ENCODE peak calls at places on chromosomes 3 and 15, in eight cellular contexts. L is AG09319; M is astrocyte of the spinal cord; Y is left ventricle myocardium inferior; J is AG09309; F is fibroblast of the aortic adventitia; G is CD8-positive, alpha-beta T cell; Z is GM13977. C is an unnamed sample.

GRCh38 chr3:51538115-51538458 is 432 bp upstream of the RAD54L2 start:
- DNase-seq in L (no peak), M (no peak), Y (no peak), J (no peak), F (no peak), G (peak), Z (peak), C (no peak)

GRCh38 chr15:42136513-42136912 is 19.9 kb downstream of the PLA2G4F start:
- DNase-seq in L (no peak), M (no peak), Y (no peak), J (no peak), F (no peak), G (no peak), Z (no peak), C (no peak)

GRCh38 chr15:77002954-77003912 is 8.3 kb downstream of the PSTPIP1 start:
- DNase-seq in L (no peak), M (no peak), Y (peak), J (no peak), F (no peak), G (peak), Z (peak), C (no peak)

GRCh38 chr3:47288966-47289910 is 6.5 kb downstream of the KLHL18 start:
- DNase-seq in L (no peak), M (no peak), Y (no peak), J (no peak), F (peak), G (no peak), Z (no peak), C (no peak)

GRCh38 chr3:128697336-128697735 is 28.6 kb upstream of the RAB7A start:
- DNase-seq in L (no peak), M (no peak), Y (no peak), J (no peak), F (no peak), G (no peak), Z (no peak), C (no peak)

GRCh38 chr3:10187295-10187876 is 22.7 kb downstream of the IRAK2 start:
- DNase-seq in L (no peak), M (no peak), Y (no peak), J (no peak), F (no peak), G (no peak), Z (no peak), C (no peak)

GRCh38 chr3:69033470-69033869 is 18.7 kb downstream of the TMF1 start:
- DNase-seq in L (no peak), M (peak), Y (no peak), J (no peak), F (peak), G (no peak), Z (no peak), C (no peak)

GRCh38 chr3:4852780-4853748 is 126.2 kb upstream of the BHLHE40 start:
- DNase-seq in L (no peak), M (peak), Y (no peak), J (no peak), F (peak), G (no peak), Z (no peak), C (no peak)

GRCh38 chr15:100902436-100903190 is 16.5 kb upstream of the LRRK1 start:
- DNase-seq in L (peak), M (peak), Y (peak), J (peak), F (peak), G (no peak), Z (no peak), C (peak)

GRCh38 chr3:123750659-123751420 is 133.3 kb downstream of the MYLK start:
- DNase-seq in L (no peak), M (peak), Y (no peak), J (peak), F (peak), G (no peak), Z (no peak), C (no peak)

GRCh38 chr3:100075731-100076543 is 38.4 kb downstream of the FILIP1L start:
- DNase-seq in L (no peak), M (no peak), Y (no peak), J (no peak), F (no peak), G (no peak), Z (no peak), C (no peak)

GRCh38 chr3:64184621-64185020 is 40.6 kb downstream of the PRICKLE2 start:
- DNase-seq in L (no peak), M (peak), Y (no peak), J (no peak), F (peak), G (no peak), Z (no peak), C (no peak)

GRCh38 chr3:58281069-58281468 is 25.0 kb upstream of the RPP14 start:
- DNase-seq in L (no peak), M (no peak), Y (no peak), J (no peak), F (no peak), G (no peak), Z (no peak), C (no peak)

GRCh38 chr3:184321666-184322065 is 7.3 kb downstream of the EIF4G1 start:
- DNase-seq in L (no peak), M (no peak), Y (no peak), J (no peak), F (no peak), G (no peak), Z (no peak), C (no peak)

GRCh38 chr15:31357148-31357547 is 30.5 kb downstream of the KLF13 start:
- DNase-seq in L (no peak), M (no peak), Y (no peak), J (no peak), F (no peak), G (no peak), Z (no peak), C (no peak)

GRCh38 chr3:66037330-66037985 is 1.3 kb downstream of the MAGI1 start:
- DNase-seq in L (no peak), M (peak), Y (peak), J (no peak), F (peak), G (no peak), Z (peak), C (no peak)

GRCh38 chr3:188000361-188000861 is 153.5 kb upstream of the LPP start:
- DNase-seq in L (no peak), M (no peak), Y (no peak), J (no peak), F (no peak), G (peak), Z (no peak), C (no peak)

GRCh38 chr3:37795431-37796061 is 66.1 kb upstream of the CTDSPL start:
- DNase-seq in L (no peak), M (no peak), Y (no peak), J (no peak), F (no peak), G (no peak), Z (no peak), C (no peak)

GRCh38 chr3:107432013-107432515 is 54.8 kb downstream of the CCDC54 start:
- DNase-seq in L (no peak), M (no peak), Y (no peak), J (no peak), F (peak), G (no peak), Z (no peak), C (no peak)

GRCh38 chr15:45456212-45457106 is 66.1 kb downstream of the SLC30A4 start:
- DNase-seq in L (peak), M (peak), Y (no peak), J (peak), F (peak), G (peak), Z (peak), C (peak)

GRCh38 chr15:77815015-77815414 is 182.3 kb upstream of the LINGO1 start:
- DNase-seq in L (no peak), M (no peak), Y (no peak), J (no peak), F (no peak), G (no peak), Z (no peak), C (no peak)

GRCh38 chr15:39710681-39711080 is 72.0 kb downstream of the FSIP1 start:
- DNase-seq in L (no peak), M (no peak), Y (no peak), J (no peak), F (peak), G (no peak), Z (no peak), C (no peak)

GRCh38 chr15:101731746-101732145 is 7.5 kb upstream of the TARS3 start:
- DNase-seq in L (no peak), M (no peak), Y (no peak), J (no peak), F (no peak), G (no peak), Z (no peak), C (no peak)

GRCh38 chr3:9828801-9829755 is 14.7 kb downstream of the RPUSD3 start:
- DNase-seq in L (no peak), M (no peak), Y (no peak), J (no peak), F (no peak), G (no peak), Z (no peak), C (no peak)

GRCh38 chr15:35305906-35306305 is 220.8 kb upstream of the NANOGP8 start:
- DNase-seq in L (no peak), M (peak), Y (no peak), J (no peak), F (peak), G (no peak), Z (no peak), C (peak)

GRCh38 chr15:101277038-101277822 is at the start of gene SELENOS:
- DNase-seq in L (peak), M (peak), Y (peak), J (no peak), F (peak), G (peak), Z (peak), C (no peak)

GRCh38 chr3:22231061-22231460 is 480.1 kb upstream of the ZNF385D start:
- DNase-seq in L (no peak), M (peak), Y (no peak), J (no peak), F (no peak), G (no peak), Z (no peak), C (no peak)

GRCh38 chr3:192923731-192924130 is 6.1 kb upstream of the MB21D2 start:
- DNase-seq in L (no peak), M (no peak), Y (no peak), J (no peak), F (no peak), G (no peak), Z (no peak), C (no peak)

GRCh38 chr3:52705438-52705687 is 228 bp downstream of the GLT8D1 start:
- DNase-seq in L (no peak), M (no peak), Y (no peak), J (no peak), F (no peak), G (no peak), Z (no peak), C (no peak)

GRCh38 chr15:101250931-101251829 is 668 bp downstream of the CHSY1 start:
- DNase-seq in L (no peak), M (no peak), Y (no peak), J (no peak), F (no peak), G (peak), Z (peak), C (no peak)

GRCh38 chr15:52094811-52095584 is 17.6 kb downstream of the BCL2L10 start:
- DNase-seq in L (no peak), M (no peak), Y (no peak), J (no peak), F (no peak), G (no peak), Z (no peak), C (no peak)

GRCh38 chr3:45180051-45180450 is 33.9 kb upstream of the CDCP1 start:
- DNase-seq in L (no peak), M (peak), Y (no peak), J (no peak), F (peak), G (no peak), Z (no peak), C (peak)

GRCh38 chr3:182921665-182922355 is 58.5 kb downstream of the DCUN1D1 start:
- DNase-seq in L (peak), M (peak), Y (no peak), J (peak), F (peak), G (no peak), Z (no peak), C (no peak)

GRCh38 chr3:72270072-72270611 is 485.2 kb upstream of the PROK2 start:
- DNase-seq in L (peak), M (peak), Y (peak), J (peak), F (peak), G (no peak), Z (no peak), C (peak)

GRCh38 chr3:78999139-78999538 is 768.7 kb downstream of the ROBO1 start:
- DNase-seq in L (no peak), M (no peak), Y (no peak), J (no peak), F (no peak), G (no peak), Z (no peak), C (no peak)

GRCh38 chr3:12891985-12892839 is 50.8 kb upstream of the RPL32 start:
- DNase-seq in L (peak), M (peak), Y (no peak), J (peak), F (peak), G (peak), Z (peak), C (no peak)

GRCh38 chr3:12892840-12893189 is 51.5 kb upstream of the RPL32 start:
- DNase-seq in L (no peak), M (no peak), Y (no peak), J (no peak), F (no peak), G (no peak), Z (no peak), C (no peak)

GRCh38 chr3:12891391-12891984 is 50.1 kb upstream of the RPL32 start:
- DNase-seq in L (no peak), M (no peak), Y (no peak), J (no peak), F (no peak), G (no peak), Z (no peak), C (no peak)

GRCh38 chr3:12893247-12893646 is 51.9 kb upstream of the RPL32 start:
- DNase-seq in L (no peak), M (no peak), Y (no peak), J (no peak), F (no peak), G (no peak), Z (no peak), C (no peak)

DNA sequence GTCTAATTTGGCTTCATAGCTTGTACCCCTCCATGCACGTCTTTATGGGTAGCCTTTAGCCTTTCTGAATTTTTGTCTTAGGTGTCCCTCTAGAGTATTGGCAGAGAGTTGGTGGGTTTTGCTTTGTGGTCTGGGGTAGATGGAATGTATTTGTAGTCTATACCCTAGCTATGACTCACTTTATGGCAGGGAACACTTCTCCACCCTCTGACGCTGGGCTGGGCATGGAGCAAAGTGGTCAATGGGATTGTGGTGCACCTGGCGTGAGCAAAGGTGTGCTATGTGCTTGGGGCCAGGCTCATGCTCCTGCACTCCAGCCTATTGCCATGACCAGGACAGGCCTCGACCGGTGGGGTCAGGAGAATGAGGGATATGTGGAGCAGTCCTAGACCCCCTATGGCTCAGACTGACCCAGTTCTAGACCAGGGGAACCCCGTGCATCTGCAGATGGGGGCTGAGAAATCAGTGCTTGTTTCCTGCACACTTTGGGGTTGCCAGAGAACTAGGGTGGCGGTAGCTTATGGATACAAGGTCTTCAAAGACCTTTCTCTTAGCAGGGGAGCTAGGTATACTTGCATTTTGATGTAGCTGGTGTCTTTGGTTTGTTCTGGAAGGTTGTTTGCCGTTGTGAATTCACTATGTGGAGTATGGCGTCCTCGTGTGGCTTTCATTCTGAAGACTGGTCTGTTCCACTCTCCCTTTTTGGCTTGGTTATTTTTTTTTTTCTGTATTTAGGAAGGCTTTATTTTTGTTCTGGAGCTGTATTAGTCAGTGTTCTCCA is 49.4 kb upstream of the RPL32 start:
- DNase-seq in L (no peak), M (no peak), Y (no peak), J (no peak), F (no peak), G (no peak), Z (no peak), C (no peak)
- TF ChIP-seq CTCF in L (no peak), M (no peak), Y (no peak), J (peak), F (no peak), G (no peak), Z (no peak), C (no peak)

DNA sequence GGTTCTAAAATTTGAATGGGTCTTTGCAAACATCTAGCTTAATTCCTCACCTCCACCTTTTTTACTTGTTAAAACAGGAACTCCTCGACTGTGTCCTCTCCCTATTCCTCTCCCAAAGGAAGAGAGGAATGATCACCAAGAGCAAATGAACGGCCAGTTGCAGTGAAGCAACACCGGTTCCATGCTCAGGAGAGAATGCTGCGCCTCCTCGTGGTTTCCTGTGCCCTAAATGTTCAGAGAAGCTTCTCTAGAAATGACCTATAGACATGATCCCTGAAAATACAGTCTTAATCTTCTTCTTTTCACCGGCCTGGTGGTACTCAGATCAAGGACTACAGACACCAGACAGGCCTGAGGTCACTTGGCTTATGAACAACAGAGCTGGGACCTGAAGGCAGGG is 65.1 kb upstream of the GUCA1C start:
- DNase-seq in L (no peak), M (no peak), Y (no peak), J (no peak), F (no peak), G (no peak), Z (no peak), C (no peak)
- TF ChIP-seq CTCF in L (no peak), M (no peak), Y (no peak), J (peak), F (no peak), G (no peak), Z (peak), C (no peak)

GRCh38 chr15:37682304-37682703 is 252.1 kb upstream of the TMCO5A start:
- DNase-seq in L (no peak), M (peak), Y (no peak), J (no peak), F (peak), G (no peak), Z (no peak), C (no peak)
- TF ChIP-seq CTCF in L (peak), M (peak), Y (no peak), J (peak), F (peak), G (no peak), Z (no peak), C (peak)

DNA sequence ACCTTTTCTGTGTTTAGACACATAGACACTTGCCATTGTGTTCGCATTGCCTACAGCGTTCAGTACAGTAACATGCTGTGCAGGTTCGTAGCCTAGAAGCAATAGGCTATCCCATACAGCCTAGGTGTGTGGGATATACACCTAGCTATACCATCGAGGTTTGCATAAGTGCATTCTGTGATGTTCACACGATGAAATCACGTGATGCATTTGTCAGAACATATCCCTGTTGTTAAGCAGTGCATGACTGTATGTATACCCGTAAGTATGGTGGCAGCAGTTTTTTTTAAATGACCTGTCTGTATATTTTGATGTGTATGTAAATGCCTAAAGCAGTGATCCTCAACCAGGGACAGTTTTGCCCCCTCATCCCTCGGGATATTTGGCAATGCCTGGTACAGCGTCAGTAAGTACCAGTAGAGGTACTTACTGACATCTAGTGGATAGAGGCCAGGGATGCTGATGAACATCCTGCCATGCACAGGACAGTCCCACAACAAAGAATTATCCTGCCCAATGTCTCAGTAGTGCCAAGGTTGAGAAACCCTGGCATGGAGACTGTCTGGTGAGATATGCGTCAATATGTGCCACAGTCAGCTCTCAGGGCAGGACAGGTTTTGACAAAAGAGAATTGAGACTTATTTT is 129.1 kb downstream of the HCN4 start:
- DNase-seq in L (no peak), M (no peak), Y (no peak), J (no peak), F (no peak), G (no peak), Z (no peak), C (no peak)
- TF ChIP-seq CTCF in L (no peak), M (peak), Y (no peak), J (peak), F (no peak), G (no peak), Z (peak), C (no peak)

DNA sequence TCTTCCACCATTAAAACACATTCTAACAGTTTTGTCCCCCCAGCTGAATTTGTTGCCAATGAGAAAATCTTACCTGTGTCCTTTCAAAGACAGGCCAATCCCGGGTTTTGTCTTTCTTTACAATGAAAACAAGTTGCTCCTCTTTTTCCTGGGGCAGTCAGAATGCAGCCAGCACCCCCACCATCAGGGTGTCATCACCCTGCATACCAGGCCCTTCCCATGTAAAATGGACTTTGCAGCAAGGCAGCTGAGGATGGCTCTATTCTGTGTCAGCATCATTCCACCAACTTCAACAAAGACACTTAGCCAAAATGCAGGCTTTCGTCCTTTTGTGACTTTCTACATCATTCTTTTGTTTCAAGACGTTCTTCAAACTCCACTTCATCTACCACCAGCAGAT is 490.9 kb downstream of the OCA2 start:
- DNase-seq in L (no peak), M (no peak), Y (no peak), J (no peak), F (no peak), G (no peak), Z (no peak), C (no peak)
- TF ChIP-seq CTCF in L (no peak), M (peak), Y (no peak), J (no peak), F (no peak), G (no peak), Z (no peak), C (no peak)

GRCh38 chr3:89179355-89179997 is 72.1 kb downstream of the EPHA3 start:
- DNase-seq in L (no peak), M (peak), Y (no peak), J (no peak), F (no peak), G (no peak), Z (peak), C (no peak)
- TF ChIP-seq CTCF in L (no peak), M (no peak), Y (no peak), J (no peak), F (no peak), G (no peak), Z (no peak), C (no peak)